ENCODE peak calls at places on chromosomes 2 and 18, in four cellular contexts. Z, M, T and Y are unnamed samples.

GRCh38 chr2:60796573-60797509 is 40.8 kb downstream of the PAPOLG start:
- DNase-seq in Z (peak), T (no peak), M (no peak), Y (no peak)

GRCh38 chr2:11723061-11723371 is 23.4 kb upstream of the LPIN1 start:
- DNase-seq in M (no peak), T (no peak), Z (no peak), Y (no peak)

GRCh38 chr2:240703417-240704341 is 12.0 kb downstream of the AQP12A start:
- DNase-seq in M (no peak), Z (no peak), T (no peak), Y (no peak)

GRCh38 chr18:36899289-36899688 is 70.4 kb downstream of the KIAA1328 start:
- DNase-seq in M (no peak), Z (peak), T (no peak), Y (no peak)

GRCh38 chr2:68172990-68173715 is 15.5 kb downstream of the PNO1 start:
- DNase-seq in M (no peak), Z (no peak), T (no peak), Y (no peak)

GRCh38 chr2:240936106-240936505 is 30.0 kb downstream of the CROCC2 start:
- DNase-seq in M (no peak), Z (no peak), T (no peak), Y (no peak)

GRCh38 chr2:74392449-74392743 is 12.3 kb upstream of the DCTN1 start:
- DNase-seq in Z (no peak), T (no peak), M (no peak), Y (no peak)

GRCh38 chr2:227407601-227408089 is 19.9 kb upstream of the SCYGR1 start:
- DNase-seq in Z (no peak), M (no peak), T (no peak), Y (no peak)

GRCh38 chr2:70403267-70404053 is 101.6 kb upstream of the FAM136A start:
- DNase-seq in T (no peak), Z (peak), M (no peak), Y (no peak)

GRCh38 chr2:231786177-231786916 is at the start of gene COPS7B:
- DNase-seq in M (peak), Z (peak), T (no peak), Y (peak)

GRCh38 chr2:45763797-45764196 is 112.3 kb downstream of the PRKCE start:
- DNase-seq in T (no peak), M (no peak), Z (no peak), Y (no peak)

GRCh38 chr2:119823734-119824334 is 64.1 kb downstream of the PTPN4 start:
- DNase-seq in T (no peak), M (no peak), Z (peak), Y (no peak)

GRCh38 chr2:174195253-174195652 is 53.1 kb downstream of the OLA1 start:
- DNase-seq in Z (no peak), M (no peak), T (no peak), Y (no peak)

GRCh38 chr2:215794829-215795546 is 218.4 kb downstream of the MREG start:
- DNase-seq in Z (no peak), M (no peak), T (no peak), Y (no peak)

GRCh38 chr2:112322919-112323318 is 47.5 kb downstream of the ZC3H6 start:
- DNase-seq in M (no peak), T (no peak), Z (no peak), Y (no peak)

GRCh38 chr2:158967731-158968395 is 577 bp upstream of the TANC1 start:
- DNase-seq in M (no peak), T (no peak), Z (no peak), Y (no peak)

GRCh38 chr18:49020621-49021021 is 69.9 kb upstream of the SMAD7 start:
- DNase-seq in M (no peak), Z (no peak), T (no peak), Y (no peak)

GRCh38 chr18:38420611-38421010 is 855.0 kb upstream of the CELF4 start:
- DNase-seq in Z (no peak), M (no peak), T (no peak), Y (no peak)

GRCh38 chr2:38856165-38856564 is 19.6 kb downstream of the DHX57 start:
- DNase-seq in Z (no peak), M (no peak), T (no peak), Y (no peak)

GRCh38 chr2:21354113-21354679 is 230.4 kb downstream of the TDRD15 start:
- DNase-seq in T (no peak), Z (no peak), M (no peak), Y (no peak)

GRCh38 chr2:231123362-231123898 is 1.4 kb downstream of the HTR2B start:
- DNase-seq in Z (peak), T (no peak), M (no peak), Y (no peak)

GRCh38 chr2:8395718-8396117 is 286.1 kb upstream of the ID2 start:
- DNase-seq in M (no peak), T (no peak), Z (no peak), Y (no peak)

GRCh38 chr18:55234366-55235093 is 275.3 kb upstream of the CCDC68 start:
- DNase-seq in T (no peak), Z (peak), M (peak), Y (peak)

GRCh38 chr18:22349317-22349898 is 68.3 kb downstream of the CTAGE1 start:
- DNase-seq in M (no peak), T (no peak), Z (no peak), Y (no peak)

GRCh38 chr18:28075501-28075900 is 101.4 kb downstream of the CDH2 start:
- DNase-seq in T (no peak), M (no peak), Z (no peak), Y (no peak)

GRCh38 chr2:69177063-69177771 is 164.2 kb downstream of the ANTXR1 start:
- DNase-seq in M (peak), T (peak), Z (no peak), Y (peak)

GRCh38 chr2:149648282-149649030 is 60.9 kb upstream of the MMADHC start:
- DNase-seq in Z (no peak), T (peak), M (no peak), Y (no peak)

GRCh38 chr2:232779935-232780334 is 3.6 kb upstream of the KCNJ13 start:
- DNase-seq in Z (no peak), M (no peak), T (no peak), Y (no peak)

GRCh38 chr2:196160101-196160500 is 11.3 kb downstream of the STK17B start:
- DNase-seq in M (no peak), T (peak), Z (peak), Y (no peak)

GRCh38 chr2:132416996-132417395 is 391 bp downstream of the GPR39 start:
- DNase-seq in Z (no peak), M (no peak), T (no peak), Y (no peak)

GRCh38 chr2:231455890-231456289 is 8.4 kb downstream of the NCL start:
- DNase-seq in Z (no peak), M (no peak), T (no peak), Y (no peak)

GRCh38 chr18:67199993-67200617 is 316.4 kb downstream of the DSEL start:
- DNase-seq in T (peak), M (no peak), Z (peak), Y (no peak)

GRCh38 chr2:219946021-219946420 is 318.6 kb downstream of the SLC4A3 start:
- DNase-seq in Z (no peak), T (no peak), M (no peak), Y (no peak)

GRCh38 chr2:182890773-182891381 is 24.4 kb upstream of the FRZB start:
- DNase-seq in T (no peak), Z (no peak), M (no peak), Y (no peak)

GRCh38 chr2:152718909-152719645 is 657 bp downstream of the ARL6IP6 start:
- DNase-seq in Z (peak), T (no peak), M (no peak), Y (no peak)

GRCh38 chr2:217588266-217588665 is 414.5 kb downstream of the TNS1 start:
- DNase-seq in M (no peak), T (no peak), Z (no peak), Y (no peak)

GRCh38 chr2:6863792-6864191 is 1.9 kb downstream of the CMPK2 start:
- DNase-seq in T (no peak), M (no peak), Z (no peak), Y (no peak)

GRCh38 chr2:102421890-102422759 is 835 bp upstream of the IL18RAP start:
- DNase-seq in Z (no peak), T (no peak), M (no peak), Y (no peak)

GRCh38 chr2:175414872-175415487 is 233.5 kb upstream of the ATP5MC3 start:
- DNase-seq in M (no peak), Z (peak), T (peak), Y (peak)

DNA sequence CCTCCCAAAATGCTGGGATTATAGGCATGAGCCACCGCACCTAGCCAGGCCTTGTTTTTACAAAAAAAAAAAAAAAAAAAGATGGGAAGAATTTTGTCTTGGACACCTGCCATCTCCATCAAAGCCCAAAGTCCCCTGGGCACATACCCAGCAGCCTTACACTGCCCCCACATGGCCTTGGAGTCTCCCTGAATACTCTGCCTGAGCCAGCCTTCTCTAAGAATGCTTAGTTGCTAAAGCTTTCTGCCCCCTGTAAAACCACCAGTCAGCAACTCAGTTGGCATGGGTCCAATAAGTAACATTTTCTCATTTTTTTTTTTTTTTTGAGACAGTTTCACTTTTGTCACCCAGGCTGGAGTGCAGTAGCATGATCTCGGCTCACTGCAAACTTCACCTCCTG is 40.6 kb downstream of the SPC25 start:
- DNase-seq in T (no peak), Z (peak), M (no peak), Y (no peak)
- TF ChIP-seq CTCF in T (peak), Z (no peak), M (no peak), Y (no peak)

GRCh38 chr2:234146087-234146826 is 95.8 kb downstream of the SPP2 start:
- DNase-seq in T (peak), Z (no peak), M (no peak), Y (no peak)
- TF ChIP-seq CTCF in T (no peak), Z (no peak), M (no peak), Y (no peak)

DNA sequence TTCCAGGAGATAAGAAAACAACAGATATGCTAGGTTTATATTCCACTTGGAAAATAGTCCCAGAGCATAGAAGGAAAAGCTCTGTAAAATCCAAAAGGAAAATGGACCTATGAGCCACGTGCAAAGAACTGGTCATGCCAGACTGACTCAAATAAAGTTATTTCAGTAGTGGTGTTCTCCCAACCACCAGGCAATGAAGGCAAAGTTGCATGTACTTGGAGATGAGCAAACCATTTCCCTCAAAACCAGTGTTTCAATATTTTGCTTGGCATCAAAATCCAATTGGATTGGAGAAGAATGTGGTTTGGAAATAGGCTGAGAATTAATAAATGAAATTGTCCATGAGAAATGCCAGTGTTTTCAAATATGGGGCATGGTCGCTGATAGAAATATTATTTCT is 237.5 kb downstream of the ICOS start:
- DNase-seq in Z (no peak), T (no peak), M (no peak), Y (no peak)
- TF ChIP-seq CTCF in Z (no peak), T (no peak), M (no peak), Y (no peak)

GRCh38 chr2:42622943-42623676 is 54.7 kb downstream of the MTA3 start:
- DNase-seq in Z (no peak), T (no peak), M (no peak), Y (no peak)
- TF ChIP-seq CTCF in Z (no peak), T (no peak), M (no peak), Y (no peak)

GRCh38 chr2:121576263-121576662 is 45.6 kb downstream of the RNU4ATAC start:
- DNase-seq in Z (no peak), M (no peak), T (no peak), Y (no peak)
- TF ChIP-seq CTCF in Z (no peak), M (no peak), T (no peak), Y (no peak)

DNA sequence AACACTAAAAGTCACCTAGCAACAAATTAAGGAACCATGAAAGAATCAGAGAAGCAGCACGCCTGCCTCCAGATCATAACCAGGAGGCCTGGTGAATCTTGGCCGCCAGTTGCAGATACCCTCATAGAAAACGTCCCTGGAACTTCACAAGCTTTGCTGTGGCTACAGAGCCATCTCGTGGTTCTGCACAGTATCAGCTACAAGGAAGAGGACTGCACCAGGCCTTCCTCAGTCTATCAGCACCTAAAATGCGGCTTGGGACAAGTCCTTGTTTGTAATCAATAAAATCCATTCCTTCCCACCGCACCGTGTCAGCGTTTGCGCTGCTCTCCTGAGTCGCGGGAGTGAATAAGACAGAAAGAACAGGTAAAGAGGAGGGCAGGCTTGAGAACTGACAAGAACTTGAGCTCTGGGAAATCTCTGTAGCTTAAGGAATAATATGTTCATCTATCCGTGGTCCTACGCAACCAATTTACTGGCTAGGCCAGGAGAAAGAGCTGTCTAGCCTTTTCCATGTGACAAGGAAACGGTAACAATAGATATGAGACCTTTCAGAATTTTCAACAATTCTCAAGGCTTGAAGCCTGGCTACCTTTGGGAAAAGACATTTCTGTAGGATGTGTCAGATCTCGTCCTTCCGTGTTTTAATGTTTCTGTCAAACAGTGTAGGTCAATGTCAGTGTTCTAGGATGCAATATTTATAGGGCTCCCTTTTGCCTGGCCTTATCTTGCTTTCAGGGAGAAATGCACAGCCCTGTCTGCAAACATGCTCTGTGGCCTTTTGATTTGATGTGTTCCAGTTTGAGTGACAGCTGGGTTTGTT is 128.5 kb upstream of the RAB12 start:
- DNase-seq in M (no peak), T (no peak), Z (peak), Y (no peak)
- TF ChIP-seq CTCF in M (peak), T (peak), Z (peak), Y (no peak)

GRCh38 chr18:5601188-5601624 is 57.4 kb upstream of the EPB41L3 start:
- DNase-seq in Z (no peak), T (no peak), M (no peak), Y (no peak)

GRCh38 chr18:5604778-5605177 is 61.0 kb upstream of the EPB41L3 start:
- DNase-seq in T (no peak), M (no peak), Z (peak), Y (no peak)

GRCh38 chr18:5596585-5596984 is 52.8 kb upstream of the EPB41L3 start:
- DNase-seq in T (no peak), M (no peak), Z (no peak), Y (no peak)

GRCh38 chr18:5603153-5603552 is 59.4 kb upstream of the EPB41L3 start:
- DNase-seq in T (no peak), Z (no peak), M (no peak), Y (no peak)

GRCh38 chr18:5600376-5601071 is 56.7 kb upstream of the EPB41L3 start:
- DNase-seq in M (no peak), T (no peak), Z (no peak), Y (no peak)
- TF ChIP-seq CTCF in M (no peak), T (peak), Z (peak), Y (no peak)

DNA sequence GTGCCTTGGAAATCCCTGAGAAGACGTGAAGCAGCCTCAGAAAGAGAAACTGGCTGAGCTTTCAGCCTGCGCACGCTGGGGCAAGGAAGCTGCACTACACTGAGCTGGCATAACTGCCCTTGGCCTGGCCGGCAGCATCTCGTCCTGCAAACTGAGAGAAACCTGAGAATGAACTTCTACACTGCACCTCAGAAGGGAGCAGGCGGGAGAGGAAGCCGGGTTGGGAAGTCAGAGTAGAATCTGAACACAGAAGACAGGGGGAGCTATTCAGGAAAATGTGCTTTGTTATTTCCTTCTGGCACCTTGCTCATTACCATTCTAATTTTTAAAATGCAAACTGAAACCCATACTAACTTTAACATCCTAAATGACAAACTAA is 70.9 kb downstream of the ZEB2 start:
- DNase-seq in M (no peak), Z (peak), T (no peak), Y (no peak)
- TF ChIP-seq CTCF in M (peak), Z (peak), T (peak), Y (no peak)